ENCODE peak calls at places on chromosomes 5 and 9, in five cellular contexts. A, T, X, P and Y are unnamed samples.

GRCh38 chr5:143051244-143052058 is 281.3 kb downstream of the ARHGAP26 start:
- DNase-seq in A (no peak), T (peak; percentile 80), X (no peak), P (no peak), Y (no peak)

GRCh38 chr9:111966851-111967250 is 70.2 kb downstream of the UGCG start:
- DNase-seq in A (no peak), T (no peak), X (no peak), P (no peak), Y (no peak)

GRCh38 chr5:78016831-78017529 is 240.8 kb upstream of the TBCA start:
- DNase-seq in A (no peak), T (no peak), X (no peak), P (no peak), Y (no peak)

GRCh38 chr5:37792976-37793328 is 46.9 kb downstream of the GDNF start:
- DNase-seq in A (peak; percentile 41), T (peak; percentile 66), X (no peak), P (no peak), Y (no peak)

GRCh38 chr5:176888016-176888864 is 10.9 kb downstream of the HK3 start:
- DNase-seq in A (no peak), T (no peak), X (no peak), P (no peak), Y (no peak)

GRCh38 chr9:101311759-101312420 is 72.9 kb downstream of the BAAT start:
- DNase-seq in A (peak; percentile 29), T (peak; percentile 62), X (no peak), P (no peak), Y (peak; percentile 55)

GRCh38 chr5:92769986-92770385 is 811.0 kb downstream of the NR2F1-AS1 start:
- DNase-seq in A (peak; percentile 5), T (no peak), X (no peak), P (no peak), Y (no peak)

GRCh38 chr5:28903643-28904042 is 1865.3 kb upstream of the CDH9 start:
- DNase-seq in A (no peak), T (no peak), X (no peak), P (no peak), Y (no peak)

GRCh38 chr5:26482817-26483375 is 555.5 kb downstream of the CDH9 start:
- DNase-seq in A (peak; percentile 3), T (no peak), X (no peak), P (peak; percentile 29), Y (no peak)

GRCh38 chr5:164501344-164501743 is 995.9 kb downstream of the MAT2B start:
- DNase-seq in A (no peak), T (no peak), X (no peak), P (no peak), Y (no peak)

GRCh38 chr5:153903321-153903720 is 135.4 kb downstream of the FAM114A2 start:
- DNase-seq in A (no peak), T (no peak), X (no peak), P (no peak), Y (no peak)

GRCh38 chr5:149932445-149933350 is 11.9 kb downstream of the PDE6A start:
- DNase-seq in A (no peak), T (no peak), X (no peak), P (no peak), Y (no peak)

GRCh38 chr5:141691867-141692532 is 10.0 kb upstream of the ARAP3 start:
- DNase-seq in A (peak; percentile 84), T (peak; percentile 87), X (peak; percentile 82), P (peak; percentile 96), Y (peak; percentile 82)

GRCh38 chr5:80837679-80838078 is 122.5 kb upstream of the RASGRF2 start:
- DNase-seq in A (no peak), T (no peak), X (no peak), P (no peak), Y (no peak)

GRCh38 chr9:108911820-108912219 is 22.1 kb downstream of the ELP1 start:
- DNase-seq in A (no peak), T (no peak), X (no peak), P (no peak), Y (peak; percentile 6)

GRCh38 chr9:16341176-16341575 is 529.3 kb downstream of the BNC2 start:
- DNase-seq in A (no peak), T (peak; percentile 48), X (no peak), P (no peak), Y (no peak)